ENCODE peak calls at places on chromosomes 2 and 18, in four cellular contexts. A, K, F and Z are unnamed samples.

GRCh38 chr2:174158003-174158402 is 90.3 kb downstream of the OLA1 start:
- DNase-seq in K (peak; percentile 27), F (peak; percentile 29), A (peak; percentile 67), Z (peak; percentile 27)

GRCh38 chr18:74895686-74896085 is 298.0 kb downstream of the ZNF407 start:
- DNase-seq in F (peak; percentile 27), K (no peak), A (peak; percentile 15), Z (peak; percentile 35)

GRCh38 chr18:5073026-5073944 is 123.8 kb downstream of the AKAIN1 start:
- DNase-seq in A (peak; percentile 65), F (peak; percentile 49), K (peak; percentile 65), Z (peak; percentile 4)

GRCh38 chr2:168490916-168491605 is 35.0 kb downstream of the CERS6 start:
- DNase-seq in K (no peak), F (peak; percentile 3), A (no peak), Z (no peak)

GRCh38 chr18:26874283-26874682 is 8.8 kb upstream of the AQP4 start:
- DNase-seq in A (no peak), F (no peak), K (no peak), Z (no peak)

GRCh38 chr2:85716346-85716880 is 22.3 kb downstream of the GNLY start:
- DNase-seq in K (no peak), A (no peak), F (no peak), Z (no peak)

GRCh38 chr18:49749563-49749962 is 63.8 kb downstream of the ACAA2 start:
- DNase-seq in F (no peak), A (no peak), K (no peak), Z (no peak)

GRCh38 chr2:179428659-179429058 is 164.0 kb upstream of the SESTD1 start:
- DNase-seq in K (no peak), A (peak; percentile 44), F (peak; percentile 61), Z (no peak)

GRCh38 chr18:48419268-48420022 is 10.3 kb upstream of the ZBTB7C start:
- DNase-seq in F (no peak), K (no peak), A (no peak), Z (peak; percentile 72)
- H3K4me2 ChIP-seq in F (no peak overlapping the region), K (no peak overlapping the region), A (no peak overlapping the region), Z (no peak overlapping the region)

GRCh38 chr2:29532451-29532850 is 388.9 kb downstream of the ALK start:
- DNase-seq in K (no peak), F (no peak), A (no peak), Z (no peak)

GRCh38 chr2:29530281-29530680 is 391.1 kb downstream of the ALK start:
- DNase-seq in A (no peak), F (no peak), K (no peak), Z (no peak)

GRCh38 chr2:29528891-29529520 is 392.4 kb downstream of the ALK start:
- DNase-seq in F (no peak), A (no peak), K (peak; percentile 53), Z (no peak)

GRCh38 chr2:29528371-29528770 is 393.0 kb downstream of the ALK start:
- DNase-seq in A (no peak), K (no peak), F (no peak), Z (no peak)

GRCh38 chr2:29531626-29532025 is 389.8 kb downstream of the ALK start:
- DNase-seq in A (no peak), F (no peak), K (no peak), Z (no peak)
- H3K4me2 ChIP-seq in A (no peak overlapping the region), F (no peak overlapping the region), K (no peak overlapping the region), Z (no peak overlapping the region)

DNA sequence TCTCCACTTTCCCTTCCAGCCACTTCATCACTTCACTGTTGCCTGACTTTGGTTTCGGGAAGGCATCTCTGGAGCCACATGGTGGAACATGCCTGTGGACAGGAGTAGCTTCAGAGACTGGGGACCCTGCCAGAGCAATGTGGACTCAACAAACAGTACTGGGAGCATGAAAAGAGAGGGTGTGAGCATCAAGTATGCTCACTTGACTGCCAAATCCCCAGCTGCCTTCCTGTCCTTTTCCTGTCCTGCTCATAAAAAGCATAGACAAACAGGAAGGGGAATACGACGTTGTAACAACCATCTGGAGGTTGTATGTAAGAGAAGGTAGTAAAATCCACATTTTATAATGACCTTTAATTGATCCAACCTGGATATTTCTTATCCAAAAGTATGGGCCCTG is 61.3 kb upstream of the CSRNP3 start:
- DNase-seq in K (no peak), F (peak; percentile 26), A (no peak), Z (no peak)
- H3K4me2 ChIP-seq in K (no peak overlapping the region), F (no peak overlapping the region), A (no peak overlapping the region), Z (no peak overlapping the region)

GRCh38 chr2:60998628-60999545 is 18.6 kb upstream of the PEX13 start:
- DNase-seq in F (peak; percentile 70), A (peak; percentile 54), K (peak; percentile 55), Z (peak; percentile 37)

GRCh38 chr2:60992985-60993392 is 24.5 kb upstream of the PEX13 start:
- DNase-seq in A (no peak), F (no peak), K (no peak), Z (no peak)

GRCh38 chr2:60991644-60992043 is 25.9 kb upstream of the PEX13 start:
- DNase-seq in F (no peak), K (no peak), A (no peak), Z (no peak)

DNA sequence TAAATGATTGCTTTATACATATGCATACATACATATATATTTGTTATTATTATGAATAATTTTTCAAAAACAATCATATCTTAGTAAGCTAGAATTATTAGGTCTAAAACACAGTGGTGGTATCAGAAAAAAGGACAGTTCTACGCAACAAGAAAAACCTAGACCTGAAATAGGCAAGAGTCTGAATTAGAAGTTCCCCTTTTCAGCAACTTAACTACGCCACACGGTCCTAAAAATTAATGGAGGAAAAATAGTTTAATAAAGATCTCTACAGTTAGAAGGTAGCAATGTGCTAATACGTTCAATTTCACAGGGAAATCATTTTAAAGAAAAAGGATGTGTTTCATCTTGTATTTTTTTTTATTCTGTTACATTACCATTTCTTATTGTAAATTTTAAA is 22.1 kb upstream of the PEX13 start:
- DNase-seq in K (no peak), F (no peak), A (no peak), Z (no peak)
- H3K4me2 ChIP-seq in K (no peak overlapping the region), F (no peak overlapping the region), A (no peak overlapping the region), Z (no peak overlapping the region)

GRCh38 chr2:73291461-73292315 is 1.7 kb downstream of the EGR4 start:
- DNase-seq in K (no peak), F (no peak), A (peak; percentile 79), Z (peak; percentile 37)
- H3K4me2 ChIP-seq in K (peak overlapping the region; percentile 84), F (peak overlapping the region; percentile 35), A (peak overlapping the region; percentile 74), Z (peak overlapping the region; percentile 74)

GRCh38 chr2:219056896-219057708 is 3.6 kb downstream of the IHH start:
- DNase-seq in F (no peak), K (no peak), A (peak; percentile 35), Z (no peak)

GRCh38 chr2:219054956-219055903 is 5.5 kb downstream of the IHH start:
- DNase-seq in A (no peak), F (no peak), K (no peak), Z (no peak)

GRCh38 chr2:219058541-219059374 is 2.0 kb downstream of the IHH start:
- DNase-seq in F (no peak), A (peak; percentile 57), K (peak; percentile 88), Z (no peak)

GRCh38 chr2:219057709-219058540 is 2.8 kb downstream of the IHH start:
- DNase-seq in F (peak; percentile 60), A (peak; percentile 92), K (peak; percentile 88), Z (peak; percentile 44)

DNA sequence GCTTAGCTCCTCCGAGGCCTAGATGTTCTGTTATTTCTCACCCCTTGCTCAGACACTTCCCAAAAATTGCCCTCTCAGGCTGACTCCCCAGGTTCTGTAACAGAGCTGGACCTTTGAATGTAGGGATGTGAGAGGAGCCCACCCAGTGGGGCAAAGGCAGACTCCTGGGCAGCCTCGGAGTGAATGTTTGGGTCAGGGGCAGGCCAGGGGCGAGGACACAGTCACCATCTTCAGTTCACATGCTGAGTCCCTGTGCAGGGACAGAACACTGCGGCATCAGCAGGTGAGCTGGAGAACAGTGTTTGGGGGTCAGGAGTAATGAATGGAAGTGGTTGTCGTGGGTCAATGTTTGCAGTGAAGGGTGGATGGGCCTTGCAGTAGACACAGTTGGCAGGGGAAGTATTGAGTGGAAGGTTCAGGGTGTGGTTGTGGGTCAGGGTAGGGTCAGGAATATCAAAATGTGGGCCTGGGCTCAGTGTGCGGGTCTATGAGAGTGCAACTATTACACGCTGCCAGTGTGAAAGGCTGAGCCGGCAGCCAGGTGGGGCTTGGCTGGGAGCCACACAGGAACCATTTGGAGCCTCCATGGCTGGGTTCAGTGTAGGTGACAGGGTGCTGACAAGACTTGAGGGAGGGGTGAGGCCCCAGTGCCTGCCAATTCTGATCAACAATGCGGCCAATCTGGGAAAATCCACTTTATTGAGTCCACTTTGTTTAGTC is 4.4 kb downstream of the IHH start:
- DNase-seq in F (no peak), A (no peak), K (no peak), Z (no peak)
- H3K4me2 ChIP-seq in F (no peak overlapping the region), A (no peak overlapping the region), K (peak overlapping the region; percentile 76), Z (no peak overlapping the region)

GRCh38 chr18:24095976-24096375 is 42.9 kb upstream of the CABYR start:
- DNase-seq in F (no peak), A (no peak), K (no peak), Z (no peak)
- H3K4me2 ChIP-seq in F (no peak overlapping the region), A (no peak overlapping the region), K (no peak overlapping the region), Z (no peak overlapping the region)

GRCh38 chr18:35477497-35477896 is 20.3 kb downstream of the INO80C start:
- DNase-seq in A (no peak), F (no peak), K (no peak), Z (no peak)

GRCh38 chr18:35474884-35475283 is 22.9 kb downstream of the INO80C start:
- DNase-seq in A (no peak), F (no peak), K (no peak), Z (no peak)

GRCh38 chr18:35469696-35470095 is 28.1 kb downstream of the INO80C start:
- DNase-seq in A (no peak), F (peak; percentile 24), K (no peak), Z (no peak)

GRCh38 chr18:35470440-35470839 is 27.3 kb downstream of the INO80C start:
- DNase-seq in F (peak; percentile 16), A (no peak), K (no peak), Z (no peak)

GRCh38 chr18:35473562-35473961 is 24.2 kb downstream of the INO80C start:
- DNase-seq in A (no peak), F (no peak), K (no peak), Z (no peak)
- H3K4me2 ChIP-seq in A (no peak overlapping the region), F (no peak overlapping the region), K (no peak overlapping the region), Z (peak overlapping the region; percentile 19)